ENCODE peak calls at places on chromosome 15, in ten cellular contexts. One of them, this sample, is unnamed.

GRCh38 chr15:79403501-79403900 is 28.6 kb upstream of the MINAR1 start:
- DNase-seq in GM06990: no peak
- DNase-seq in prostate gland: no peak
- DNase-seq in SK-N-SH: no peak
- DNase-seq in endodermal cell: no peak
- DNase-seq in aorta: no peak
- DNase-seq in right atrium auricular region: no peak
- DNase-seq in uterus: no peak
- DNase-seq in left lung: no peak
- DNase-seq in CD8-positive, alpha-beta memory T cell: no peak
- DNase-seq in this sample: no peak

GRCh38 chr15:58731756-58732535 is 17.6 kb downstream of the ADAM10 start:
- DNase-seq in CD8-positive, alpha-beta memory T cell: no peak
- DNase-seq in aorta: no peak
- DNase-seq in endodermal cell: no peak
- DNase-seq in GM06990: no peak
- DNase-seq in uterus: no peak
- DNase-seq in right atrium auricular region: no peak
- DNase-seq in SK-N-SH: no peak
- DNase-seq in prostate gland: no peak
- DNase-seq in left lung: no peak
- DNase-seq in this sample: peak; percentile 17

GRCh38 chr15:56837281-56837680 is 81.2 kb upstream of the TCF12 start:
- DNase-seq in prostate gland: no peak
- DNase-seq in left lung: no peak
- DNase-seq in GM06990: no peak
- DNase-seq in uterus: no peak
- DNase-seq in endodermal cell: no peak
- DNase-seq in CD8-positive, alpha-beta memory T cell: no peak
- DNase-seq in aorta: no peak
- DNase-seq in right atrium auricular region: no peak
- DNase-seq in SK-N-SH: no peak
- DNase-seq in this sample: no peak

GRCh38 chr15:38652998-38653397 is 88.4 kb upstream of the RASGRP1 start:
- DNase-seq in SK-N-SH: no peak
- DNase-seq in right atrium auricular region: no peak
- DNase-seq in uterus: no peak
- DNase-seq in aorta: no peak
- DNase-seq in endodermal cell: no peak
- DNase-seq in left lung: no peak
- DNase-seq in GM06990: no peak
- DNase-seq in prostate gland: no peak
- DNase-seq in CD8-positive, alpha-beta memory T cell: peak; percentile 94
- DNase-seq in this sample: no peak

GRCh38 chr15:74422723-74423442 is 10.9 kb downstream of the SEMA7A start:
- DNase-seq in aorta: no peak
- DNase-seq in prostate gland: no peak
- DNase-seq in CD8-positive, alpha-beta memory T cell: no peak
- DNase-seq in SK-N-SH: no peak
- DNase-seq in endodermal cell: peak; percentile 86
- DNase-seq in right atrium auricular region: no peak
- DNase-seq in uterus: no peak
- DNase-seq in GM06990: no peak
- DNase-seq in left lung: peak; percentile 37
- DNase-seq in this sample: no peak

GRCh38 chr15:87846746-87847145 is 409.8 kb downstream of the NTRK3 start:
- DNase-seq in endodermal cell: no peak
- DNase-seq in aorta: no peak
- DNase-seq in prostate gland: no peak
- DNase-seq in SK-N-SH: no peak
- DNase-seq in left lung: no peak
- DNase-seq in CD8-positive, alpha-beta memory T cell: no peak
- DNase-seq in GM06990: no peak
- DNase-seq in right atrium auricular region: no peak
- DNase-seq in uterus: no peak
- DNase-seq in this sample: no peak

GRCh38 chr15:45414215-45414885 is 36.0 kb upstream of the GATM start:
- DNase-seq in right atrium auricular region: no peak
- DNase-seq in SK-N-SH: no peak
- DNase-seq in uterus: no peak
- DNase-seq in GM06990: no peak
- DNase-seq in CD8-positive, alpha-beta memory T cell: no peak
- DNase-seq in aorta: no peak
- DNase-seq in left lung: no peak
- DNase-seq in endodermal cell: no peak
- DNase-seq in prostate gland: no peak
- DNase-seq in this sample: no peak

GRCh38 chr15:99476413-99477222 is 89.2 kb upstream of the MEF2A start:
- DNase-seq in endodermal cell: no peak
- DNase-seq in GM06990: peak; percentile 79
- DNase-seq in aorta: peak; percentile 89
- DNase-seq in CD8-positive, alpha-beta memory T cell: peak; percentile 48
- DNase-seq in SK-N-SH: peak; percentile 78
- DNase-seq in prostate gland: peak; percentile 79
- DNase-seq in right atrium auricular region: peak; percentile 86
- DNase-seq in uterus: peak; percentile 83
- DNase-seq in left lung: peak; percentile 87
- DNase-seq in this sample: no peak

GRCh38 chr15:35090104-35090807 is 5.2 kb upstream of the NANOGP8 start:
- DNase-seq in left lung: no peak
- DNase-seq in aorta: no peak
- DNase-seq in GM06990: no peak
- DNase-seq in SK-N-SH: no peak
- DNase-seq in endodermal cell: no peak
- DNase-seq in right atrium auricular region: no peak
- DNase-seq in uterus: no peak
- DNase-seq in prostate gland: no peak
- DNase-seq in CD8-positive, alpha-beta memory T cell: no peak
- DNase-seq in this sample: no peak

GRCh38 chr15:64161688-64162477 is 939 bp downstream of the PPIB start:
- DNase-seq in aorta: no peak
- DNase-seq in GM06990: no peak
- DNase-seq in CD8-positive, alpha-beta memory T cell: no peak
- DNase-seq in endodermal cell: no peak
- DNase-seq in SK-N-SH: no peak
- DNase-seq in left lung: no peak
- DNase-seq in prostate gland: no peak
- DNase-seq in right atrium auricular region: no peak
- DNase-seq in uterus: no peak
- DNase-seq in this sample: no peak

DNA sequence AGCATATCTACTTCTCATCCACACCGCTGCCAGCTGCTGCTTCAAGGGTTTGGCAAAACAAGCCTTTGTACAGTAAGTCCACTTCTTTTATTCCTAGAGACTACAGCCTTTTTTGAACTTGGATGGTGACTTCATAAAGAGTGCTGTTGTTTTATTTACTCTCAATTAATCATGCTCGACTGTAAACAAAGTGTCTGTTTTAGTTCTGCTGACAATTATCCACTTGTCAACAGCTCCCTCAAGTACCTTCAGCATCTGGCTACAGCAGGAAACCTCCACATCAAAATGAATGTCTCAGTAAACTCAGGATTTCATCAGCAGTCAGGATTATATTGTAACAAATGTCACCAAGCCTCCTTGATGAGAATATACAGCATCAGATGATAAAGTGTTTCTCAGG is 12.2 kb upstream of the FOXB1 start:
- DNase-seq in GM06990: no peak
- DNase-seq in uterus: no peak
- DNase-seq in SK-N-SH: no peak
- DNase-seq in aorta: no peak
- DNase-seq in right atrium auricular region: no peak
- DNase-seq in prostate gland: no peak
- DNase-seq in left lung: no peak
- DNase-seq in CD8-positive, alpha-beta memory T cell: no peak
- DNase-seq in endodermal cell: no peak
- DNase-seq in this sample: no peak
- H3K27me3 ChIP-seq in GM06990: peaks cover 8% of the 10 kb centered on the region
- H3K27me3 ChIP-seq in uterus: peaks cover 9% of the 10 kb centered on the region
- H3K27me3 ChIP-seq in SK-N-SH: peaks cover 61% of the 10 kb centered on the region
- H3K27me3 ChIP-seq in aorta: no peaks in the 10 kb centered on the region
- H3K27me3 ChIP-seq in right atrium auricular region: peaks cover 13% of the 10 kb centered on the region
- H3K27me3 ChIP-seq in prostate gland: peaks cover 37% of the 10 kb centered on the region
- H3K27me3 ChIP-seq in left lung: peaks cover 56% of the 10 kb centered on the region
- H3K27me3 ChIP-seq in CD8-positive, alpha-beta memory T cell: peaks cover 41% of the 10 kb centered on the region
- H3K27me3 ChIP-seq in endodermal cell: peaks cover 46% of the 10 kb centered on the region
- H3K27me3 ChIP-seq in this sample: peaks cover 35% of the 10 kb centered on the region

DNA sequence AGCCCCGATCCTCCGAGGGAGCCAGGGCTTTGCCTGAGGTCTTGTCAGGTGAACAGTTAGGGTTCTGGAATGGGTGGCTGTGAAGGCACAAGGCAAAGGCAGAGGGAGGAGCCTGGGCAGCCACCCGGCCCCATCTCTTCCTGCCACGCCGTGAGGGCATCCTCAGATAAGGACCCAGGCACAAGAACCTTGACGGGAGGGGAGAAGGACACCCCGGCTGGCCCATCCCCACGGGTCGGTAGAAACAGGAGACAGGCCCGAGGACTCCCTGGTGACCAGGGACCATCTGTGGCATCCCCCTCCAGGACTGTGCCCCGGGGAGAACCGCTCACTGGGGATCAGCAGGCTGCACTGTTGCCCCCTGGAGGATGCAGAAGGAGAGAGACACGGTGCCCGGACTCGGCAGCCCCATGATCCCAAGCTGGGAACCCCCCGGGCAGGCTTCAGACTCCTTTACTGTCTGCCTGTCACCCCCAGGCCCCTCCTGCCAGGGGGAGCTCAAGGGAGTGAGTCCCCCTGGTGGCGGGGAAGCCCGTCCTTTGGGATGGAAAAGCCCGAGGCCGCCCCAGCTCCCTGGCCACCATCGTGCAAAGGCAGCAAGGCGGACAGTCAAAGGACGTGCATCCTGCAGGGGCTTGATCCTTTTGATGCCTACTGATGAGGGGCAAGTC is 12.3 kb upstream of the PCSK6 start:
- DNase-seq in left lung: no peak
- DNase-seq in right atrium auricular region: peak; percentile 59
- DNase-seq in SK-N-SH: peak; percentile 84
- DNase-seq in GM06990: peak; percentile 40
- DNase-seq in endodermal cell: peak; percentile 92
- DNase-seq in CD8-positive, alpha-beta memory T cell: peak; percentile 43
- DNase-seq in prostate gland: no peak
- DNase-seq in uterus: no peak
- DNase-seq in aorta: peak; percentile 52
- DNase-seq in this sample: no peak
- H3K4me3 ChIP-seq in left lung: no peak overlapping the region
- H3K4me3 ChIP-seq in right atrium auricular region: peak overlapping the region; percentile 16
- H3K4me3 ChIP-seq in SK-N-SH: no peak overlapping the region
- H3K4me3 ChIP-seq in GM06990: no peak overlapping the region
- H3K4me3 ChIP-seq in endodermal cell: no peak overlapping the region
- H3K4me3 ChIP-seq in CD8-positive, alpha-beta memory T cell: no peak overlapping the region
- H3K4me3 ChIP-seq in prostate gland: no peak overlapping the region
- H3K4me3 ChIP-seq in uterus: no peak overlapping the region
- H3K4me3 ChIP-seq in aorta: no peak overlapping the region
- H3K4me3 ChIP-seq in this sample: no peak overlapping the region

GRCh38 chr15:68328485-68328884 is 50.9 kb downstream of the FEM1B start:
- DNase-seq in uterus: no peak
- DNase-seq in aorta: no peak
- DNase-seq in SK-N-SH: no peak
- DNase-seq in prostate gland: no peak
- DNase-seq in CD8-positive, alpha-beta memory T cell: peak; percentile 64
- DNase-seq in right atrium auricular region: no peak
- DNase-seq in left lung: no peak
- DNase-seq in GM06990: no peak
- DNase-seq in endodermal cell: no peak
- DNase-seq in this sample: no peak

GRCh38 chr15:68325721-68326120 is 48.2 kb downstream of the FEM1B start:
- DNase-seq in right atrium auricular region: no peak
- DNase-seq in GM06990: no peak
- DNase-seq in uterus: no peak
- DNase-seq in left lung: no peak
- DNase-seq in aorta: peak; percentile 79
- DNase-seq in CD8-positive, alpha-beta memory T cell: no peak
- DNase-seq in SK-N-SH: no peak
- DNase-seq in endodermal cell: no peak
- DNase-seq in prostate gland: no peak
- DNase-seq in this sample: no peak

GRCh38 chr15:68330461-68330860 is 52.9 kb downstream of the FEM1B start:
- DNase-seq in right atrium auricular region: no peak
- DNase-seq in aorta: no peak
- DNase-seq in SK-N-SH: no peak
- DNase-seq in left lung: no peak
- DNase-seq in endodermal cell: no peak
- DNase-seq in prostate gland: no peak
- DNase-seq in CD8-positive, alpha-beta memory T cell: no peak
- DNase-seq in GM06990: no peak
- DNase-seq in uterus: no peak
- DNase-seq in this sample: no peak

GRCh38 chr15:68330911-68331310 is 53.4 kb downstream of the FEM1B start:
- DNase-seq in uterus: no peak
- DNase-seq in SK-N-SH: no peak
- DNase-seq in left lung: no peak
- DNase-seq in aorta: no peak
- DNase-seq in GM06990: no peak
- DNase-seq in endodermal cell: peak; percentile 76
- DNase-seq in prostate gland: no peak
- DNase-seq in right atrium auricular region: no peak
- DNase-seq in CD8-positive, alpha-beta memory T cell: no peak
- DNase-seq in this sample: no peak

DNA sequence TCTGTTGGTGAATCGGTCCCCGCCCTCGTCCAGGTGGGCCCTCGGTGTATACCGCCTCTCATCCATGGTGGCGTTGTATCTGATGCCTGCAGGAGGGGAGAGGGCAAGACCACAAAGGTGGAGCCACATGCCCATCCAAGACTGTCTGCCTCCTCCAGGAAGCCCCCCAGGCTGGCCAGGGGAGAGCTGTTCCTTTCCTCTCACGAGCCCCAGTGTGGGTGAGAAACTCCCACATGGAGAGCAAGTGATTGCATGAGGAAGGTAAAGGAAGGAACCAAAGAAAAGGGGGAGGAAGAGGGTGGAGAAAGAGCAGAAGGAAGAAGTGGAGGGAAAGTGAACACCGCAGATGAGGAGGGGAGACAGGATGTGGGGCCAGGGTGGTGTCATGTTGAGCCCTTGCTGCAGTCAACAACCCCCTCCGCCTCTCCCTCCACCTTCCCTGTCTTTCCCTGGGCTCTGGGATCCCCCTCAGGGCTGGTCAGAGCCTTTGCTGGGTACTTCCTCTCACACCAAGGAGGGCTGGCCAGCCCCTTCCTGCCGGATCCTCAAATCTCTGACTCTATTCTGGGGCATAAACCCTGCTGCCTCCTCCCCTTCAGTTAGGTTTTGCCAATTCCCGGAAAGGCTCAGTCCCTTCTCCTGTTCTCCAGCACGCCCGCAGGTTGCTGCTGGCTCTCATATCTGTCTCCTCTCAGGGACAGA is 49.3 kb downstream of the FEM1B start:
- DNase-seq in left lung: no peak
- DNase-seq in aorta: no peak
- DNase-seq in prostate gland: no peak
- DNase-seq in endodermal cell: no peak
- DNase-seq in SK-N-SH: no peak
- DNase-seq in uterus: no peak
- DNase-seq in CD8-positive, alpha-beta memory T cell: peak; percentile 20
- DNase-seq in GM06990: no peak
- DNase-seq in right atrium auricular region: no peak
- DNase-seq in this sample: no peak
- H3K27me3 ChIP-seq in left lung: no peaks in the 10 kb centered on the region
- H3K27me3 ChIP-seq in aorta: no peaks in the 10 kb centered on the region
- H3K27me3 ChIP-seq in prostate gland: no peaks in the 10 kb centered on the region
- H3K27me3 ChIP-seq in endodermal cell: no peaks in the 10 kb centered on the region
- H3K27me3 ChIP-seq in SK-N-SH: no peaks in the 10 kb centered on the region
- H3K27me3 ChIP-seq in uterus: no peaks in the 10 kb centered on the region
- H3K27me3 ChIP-seq in CD8-positive, alpha-beta memory T cell: no peaks in the 10 kb centered on the region
- H3K27me3 ChIP-seq in GM06990: no peaks in the 10 kb centered on the region
- H3K27me3 ChIP-seq in right atrium auricular region: no peaks in the 10 kb centered on the region
- H3K27me3 ChIP-seq in this sample: no peaks in the 10 kb centered on the region

GRCh38 chr15:61131598-61131954 is 97.5 kb downstream of the RORA start:
- DNase-seq in uterus: no peak
- DNase-seq in left lung: no peak
- DNase-seq in GM06990: no peak
- DNase-seq in right atrium auricular region: no peak
- DNase-seq in SK-N-SH: no peak
- DNase-seq in prostate gland: no peak
- DNase-seq in CD8-positive, alpha-beta memory T cell: no peak
- DNase-seq in endodermal cell: no peak
- DNase-seq in aorta: no peak
- DNase-seq in this sample: no peak
- H3K4me3 ChIP-seq in uterus: no peak overlapping the region
- H3K4me3 ChIP-seq in left lung: no peak overlapping the region
- H3K4me3 ChIP-seq in GM06990: no peak overlapping the region
- H3K4me3 ChIP-seq in right atrium auricular region: no peak overlapping the region
- H3K4me3 ChIP-seq in SK-N-SH: no peak overlapping the region
- H3K4me3 ChIP-seq in prostate gland: no peak overlapping the region
- H3K4me3 ChIP-seq in CD8-positive, alpha-beta memory T cell: no peak overlapping the region
- H3K4me3 ChIP-seq in endodermal cell: no peak overlapping the region
- H3K4me3 ChIP-seq in aorta: no peak overlapping the region
- H3K4me3 ChIP-seq in this sample: no peak overlapping the region